ENCODE peak calls at places on chromosomes 2 and 18, in nine cellular contexts. One of them, this sample, is unnamed.

GRCh38 chr2:105244443-105244842 is 2.9 kb downstream of the GPR45 start:
- DNase-seq in heart left ventricle: no peak
- DNase-seq in hepatocyte: no peak
- DNase-seq in gastrocnemius medialis: no peak
- DNase-seq in H7: no peak
- DNase-seq in neuronal stem cell: no peak
- DNase-seq in fibroblast of lung: no peak
- DNase-seq in astrocyte of the spinal cord: no peak
- DNase-seq in foreskin fibroblast: no peak
- DNase-seq in this sample: no peak

GRCh38 chr2:204967199-204967995 is 422.1 kb downstream of the PARD3B start:
- DNase-seq in hepatocyte: no peak
- DNase-seq in astrocyte of the spinal cord: no peak
- DNase-seq in foreskin fibroblast: no peak
- DNase-seq in H7: no peak
- DNase-seq in gastrocnemius medialis: no peak
- DNase-seq in fibroblast of lung: no peak
- DNase-seq in neuronal stem cell: no peak
- DNase-seq in heart left ventricle: no peak
- DNase-seq in this sample: no peak

GRCh38 chr2:158321264-158321663 is 135.3 kb downstream of the CCDC148 start:
- DNase-seq in gastrocnemius medialis: no peak
- DNase-seq in astrocyte of the spinal cord: peak
- DNase-seq in neuronal stem cell: no peak
- DNase-seq in H7: no peak
- DNase-seq in foreskin fibroblast: peak
- DNase-seq in fibroblast of lung: peak
- DNase-seq in heart left ventricle: no peak
- DNase-seq in hepatocyte: no peak
- DNase-seq in this sample: peak

GRCh38 chr18:43312891-43313290 is 35.6 kb upstream of the SYT4 start:
- DNase-seq in gastrocnemius medialis: no peak
- DNase-seq in astrocyte of the spinal cord: peak
- DNase-seq in hepatocyte: no peak
- DNase-seq in neuronal stem cell: no peak
- DNase-seq in fibroblast of lung: no peak
- DNase-seq in H7: no peak
- DNase-seq in foreskin fibroblast: no peak
- DNase-seq in heart left ventricle: no peak
- DNase-seq in this sample: no peak

GRCh38 chr2:26720322-26721166 is 28.0 kb downstream of the KCNK3 start:
- DNase-seq in fibroblast of lung: peak
- DNase-seq in astrocyte of the spinal cord: peak
- DNase-seq in hepatocyte: peak
- DNase-seq in foreskin fibroblast: peak
- DNase-seq in gastrocnemius medialis: peak
- DNase-seq in heart left ventricle: peak
- DNase-seq in neuronal stem cell: no peak
- DNase-seq in H7: peak
- DNase-seq in this sample: peak

GRCh38 chr18:28961669-28962228 is 784.8 kb upstream of the CDH2 start:
- DNase-seq in fibroblast of lung: peak
- DNase-seq in H7: peak
- DNase-seq in astrocyte of the spinal cord: no peak
- DNase-seq in gastrocnemius medialis: no peak
- DNase-seq in neuronal stem cell: peak
- DNase-seq in foreskin fibroblast: no peak
- DNase-seq in hepatocyte: peak
- DNase-seq in heart left ventricle: no peak
- DNase-seq in this sample: no peak

GRCh38 chr2:60958361-60958760 is 59.2 kb upstream of the PEX13 start:
- DNase-seq in astrocyte of the spinal cord: peak
- DNase-seq in fibroblast of lung: no peak
- DNase-seq in gastrocnemius medialis: no peak
- DNase-seq in H7: no peak
- DNase-seq in foreskin fibroblast: peak
- DNase-seq in heart left ventricle: no peak
- DNase-seq in neuronal stem cell: no peak
- DNase-seq in hepatocyte: no peak
- DNase-seq in this sample: no peak

GRCh38 chr2:32798841-32799240 is 147.9 kb upstream of the LTBP1 start:
- DNase-seq in astrocyte of the spinal cord: no peak
- DNase-seq in heart left ventricle: no peak
- DNase-seq in hepatocyte: no peak
- DNase-seq in fibroblast of lung: no peak
- DNase-seq in gastrocnemius medialis: no peak
- DNase-seq in foreskin fibroblast: no peak
- DNase-seq in neuronal stem cell: no peak
- DNase-seq in H7: no peak
- DNase-seq in this sample: no peak

GRCh38 chr2:205058409-205058808 is 513.1 kb downstream of the PARD3B start:
- DNase-seq in H7: no peak
- DNase-seq in fibroblast of lung: peak
- DNase-seq in gastrocnemius medialis: no peak
- DNase-seq in foreskin fibroblast: no peak
- DNase-seq in hepatocyte: no peak
- DNase-seq in astrocyte of the spinal cord: no peak
- DNase-seq in heart left ventricle: no peak
- DNase-seq in neuronal stem cell: no peak
- DNase-seq in this sample: no peak

GRCh38 chr18:55265130-55265675 is 305.9 kb upstream of the CCDC68 start:
- DNase-seq in heart left ventricle: no peak
- DNase-seq in hepatocyte: no peak
- DNase-seq in astrocyte of the spinal cord: no peak
- DNase-seq in H7: no peak
- DNase-seq in foreskin fibroblast: no peak
- DNase-seq in gastrocnemius medialis: no peak
- DNase-seq in fibroblast of lung: no peak
- DNase-seq in neuronal stem cell: no peak
- DNase-seq in this sample: no peak

GRCh38 chr18:13178976-13179375 is 39.6 kb upstream of the LDLRAD4 start:
- DNase-seq in foreskin fibroblast: no peak
- DNase-seq in fibroblast of lung: no peak
- DNase-seq in heart left ventricle: no peak
- DNase-seq in astrocyte of the spinal cord: no peak
- DNase-seq in H7: no peak
- DNase-seq in neuronal stem cell: no peak
- DNase-seq in gastrocnemius medialis: no peak
- DNase-seq in hepatocyte: no peak
- DNase-seq in this sample: no peak

GRCh38 chr18:45110577-45111506 is 430.2 kb downstream of the SETBP1 start:
- DNase-seq in fibroblast of lung: no peak
- DNase-seq in neuronal stem cell: no peak
- DNase-seq in foreskin fibroblast: no peak
- DNase-seq in gastrocnemius medialis: peak
- DNase-seq in hepatocyte: no peak
- DNase-seq in heart left ventricle: peak
- DNase-seq in H7: no peak
- DNase-seq in astrocyte of the spinal cord: no peak
- DNase-seq in this sample: no peak

GRCh38 chr2:97736608-97737330 is 23.4 kb downstream of the ZAP70 start:
- DNase-seq in neuronal stem cell: no peak
- DNase-seq in astrocyte of the spinal cord: no peak
- DNase-seq in heart left ventricle: no peak
- DNase-seq in foreskin fibroblast: no peak
- DNase-seq in hepatocyte: no peak
- DNase-seq in gastrocnemius medialis: no peak
- DNase-seq in fibroblast of lung: no peak
- DNase-seq in H7: peak
- DNase-seq in this sample: no peak

GRCh38 chr2:100416939-100417744 is at the start of gene CHST10:
- DNase-seq in astrocyte of the spinal cord: peak
- DNase-seq in fibroblast of lung: peak
- DNase-seq in H7: peak
- DNase-seq in hepatocyte: peak
- DNase-seq in foreskin fibroblast: peak
- DNase-seq in heart left ventricle: peak
- DNase-seq in neuronal stem cell: peak
- DNase-seq in gastrocnemius medialis: peak
- DNase-seq in this sample: peak
- H3K4me3 ChIP-seq in astrocyte of the spinal cord: peak
- H3K4me3 ChIP-seq in fibroblast of lung: peak
- H3K4me3 ChIP-seq in H7: peak
- H3K4me3 ChIP-seq in hepatocyte: peak
- H3K4me3 ChIP-seq in foreskin fibroblast: peak
- H3K4me3 ChIP-seq in heart left ventricle: peak
- H3K4me3 ChIP-seq in neuronal stem cell: peak
- H3K4me3 ChIP-seq in gastrocnemius medialis: peak
- H3K4me3 ChIP-seq in this sample: peak

DNA sequence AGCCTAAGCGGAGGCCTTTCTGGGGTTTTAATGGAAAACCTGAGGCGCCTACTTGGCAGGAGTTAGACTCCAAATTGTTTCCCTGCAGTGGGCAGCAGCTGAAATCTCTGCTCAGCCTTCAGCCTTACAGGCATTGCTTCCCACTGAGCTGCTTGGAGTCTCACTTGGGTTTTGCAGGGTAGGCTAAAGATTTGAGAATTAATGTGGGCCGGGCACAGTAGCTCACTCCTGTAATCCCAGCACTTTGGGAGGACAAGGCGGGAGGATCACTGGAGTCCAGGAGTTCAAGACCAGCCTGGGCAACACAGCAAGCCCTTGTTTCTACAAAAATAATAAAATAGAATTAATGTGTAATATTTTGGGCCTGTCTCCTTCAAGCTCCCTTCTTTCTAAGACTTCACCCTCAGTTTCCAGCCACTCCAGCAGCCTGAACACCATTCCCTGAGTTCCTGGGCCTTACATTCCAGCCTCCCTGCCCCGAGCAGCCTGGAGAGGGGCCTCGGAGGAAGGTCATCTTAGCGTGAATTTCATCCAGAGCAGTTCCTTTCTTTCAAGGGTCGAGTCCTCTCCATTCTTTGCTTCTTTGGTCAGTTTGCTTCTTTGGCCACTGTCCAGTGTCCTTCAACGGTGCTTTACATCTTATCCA is 9.1 kb upstream of the RAB17 start:
- DNase-seq in fibroblast of lung: no peak
- DNase-seq in H7: no peak
- DNase-seq in heart left ventricle: no peak
- DNase-seq in gastrocnemius medialis: no peak
- DNase-seq in neuronal stem cell: no peak
- DNase-seq in astrocyte of the spinal cord: no peak
- DNase-seq in hepatocyte: no peak
- DNase-seq in foreskin fibroblast: no peak
- DNase-seq in this sample: no peak
- H3K4me3 ChIP-seq in fibroblast of lung: peak
- H3K4me3 ChIP-seq in H7: no peak
- H3K4me3 ChIP-seq in heart left ventricle: peak
- H3K4me3 ChIP-seq in gastrocnemius medialis: peak
- H3K4me3 ChIP-seq in neuronal stem cell: no peak
- H3K4me3 ChIP-seq in astrocyte of the spinal cord: no peak
- H3K4me3 ChIP-seq in hepatocyte: no peak
- H3K4me3 ChIP-seq in foreskin fibroblast: peak
- H3K4me3 ChIP-seq in this sample: no peak

DNA sequence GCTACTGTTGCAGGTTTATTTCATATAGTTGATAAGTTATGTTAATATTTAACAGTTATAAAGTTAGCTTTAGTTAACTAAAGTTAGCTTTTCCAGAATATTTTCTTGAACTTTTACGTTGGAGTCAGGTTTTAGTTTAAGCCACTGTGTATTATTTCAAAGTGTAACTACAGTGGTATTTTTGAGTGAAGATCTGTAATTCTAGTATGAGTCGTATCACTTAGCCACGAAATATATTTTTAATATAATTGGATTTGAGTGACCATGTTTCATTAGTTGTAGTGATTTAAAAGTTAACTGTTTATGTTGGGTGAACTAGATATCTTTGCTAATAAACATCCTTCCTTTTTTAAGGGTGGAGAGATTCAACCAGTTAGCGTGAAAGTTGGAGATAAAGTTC is 2.5 kb downstream of the HSPE1 start:
- DNase-seq in gastrocnemius medialis: no peak
- DNase-seq in foreskin fibroblast: no peak
- DNase-seq in heart left ventricle: no peak
- DNase-seq in hepatocyte: no peak
- DNase-seq in astrocyte of the spinal cord: no peak
- DNase-seq in H7: no peak
- DNase-seq in neuronal stem cell: no peak
- DNase-seq in fibroblast of lung: no peak
- DNase-seq in this sample: no peak
- H3K4me3 ChIP-seq in gastrocnemius medialis: no peak
- H3K4me3 ChIP-seq in foreskin fibroblast: no peak
- H3K4me3 ChIP-seq in heart left ventricle: no peak
- H3K4me3 ChIP-seq in hepatocyte: no peak
- H3K4me3 ChIP-seq in astrocyte of the spinal cord: no peak
- H3K4me3 ChIP-seq in H7: no peak
- H3K4me3 ChIP-seq in neuronal stem cell: no peak
- H3K4me3 ChIP-seq in fibroblast of lung: peak
- H3K4me3 ChIP-seq in this sample: peak

GRCh38 chr2:71064754-71065621 is 3.5 kb upstream of the NAGK start:
- DNase-seq in neuronal stem cell: no peak
- DNase-seq in gastrocnemius medialis: no peak
- DNase-seq in hepatocyte: no peak
- DNase-seq in H7: no peak
- DNase-seq in foreskin fibroblast: no peak
- DNase-seq in fibroblast of lung: peak
- DNase-seq in heart left ventricle: no peak
- DNase-seq in astrocyte of the spinal cord: no peak
- DNase-seq in this sample: no peak

GRCh38 chr2:71060871-71061270 is 7.6 kb upstream of the NAGK start:
- DNase-seq in H7: no peak
- DNase-seq in hepatocyte: no peak
- DNase-seq in neuronal stem cell: no peak
- DNase-seq in fibroblast of lung: no peak
- DNase-seq in foreskin fibroblast: no peak
- DNase-seq in heart left ventricle: no peak
- DNase-seq in astrocyte of the spinal cord: no peak
- DNase-seq in gastrocnemius medialis: no peak
- DNase-seq in this sample: no peak

GRCh38 chr2:71063216-71063615 is 5.2 kb upstream of the NAGK start:
- DNase-seq in neuronal stem cell: no peak
- DNase-seq in astrocyte of the spinal cord: no peak
- DNase-seq in hepatocyte: no peak
- DNase-seq in H7: no peak
- DNase-seq in foreskin fibroblast: no peak
- DNase-seq in gastrocnemius medialis: no peak
- DNase-seq in fibroblast of lung: no peak
- DNase-seq in heart left ventricle: no peak
- DNase-seq in this sample: no peak

GRCh38 chr2:71066856-71067255 is 1.6 kb upstream of the NAGK start:
- DNase-seq in heart left ventricle: no peak
- DNase-seq in neuronal stem cell: no peak
- DNase-seq in foreskin fibroblast: no peak
- DNase-seq in fibroblast of lung: no peak
- DNase-seq in gastrocnemius medialis: no peak
- DNase-seq in H7: no peak
- DNase-seq in astrocyte of the spinal cord: no peak
- DNase-seq in hepatocyte: no peak
- DNase-seq in this sample: no peak

DNA sequence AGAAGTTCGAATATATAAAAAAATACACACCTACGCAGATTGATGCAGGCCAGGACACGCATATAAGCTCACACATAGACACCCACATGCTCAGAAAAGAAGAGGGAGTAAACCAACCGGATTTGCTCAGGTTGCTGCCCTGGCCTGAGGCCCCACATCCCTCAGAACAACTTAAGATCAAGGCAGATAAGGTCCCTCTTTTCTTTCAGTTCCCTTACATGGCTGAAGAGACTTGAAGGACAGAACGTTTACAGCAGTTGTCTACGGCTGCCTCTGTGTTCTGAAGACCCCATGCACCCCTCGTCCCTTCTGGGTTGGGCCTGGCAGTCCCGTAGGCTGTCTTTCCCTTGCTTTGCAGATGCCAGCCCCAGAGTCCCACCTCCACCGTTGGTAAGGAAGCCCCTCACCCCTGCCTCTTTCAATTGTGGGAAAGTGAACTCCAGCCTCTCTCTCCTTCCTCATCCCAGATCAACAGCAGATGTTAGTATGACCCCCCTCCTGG is 4.3 kb upstream of the NAGK start:
- DNase-seq in fibroblast of lung: no peak
- DNase-seq in heart left ventricle: no peak
- DNase-seq in hepatocyte: no peak
- DNase-seq in foreskin fibroblast: no peak
- DNase-seq in astrocyte of the spinal cord: no peak
- DNase-seq in H7: no peak
- DNase-seq in neuronal stem cell: no peak
- DNase-seq in gastrocnemius medialis: no peak
- DNase-seq in this sample: no peak
- H3K4me3 ChIP-seq in fibroblast of lung: no peak
- H3K4me3 ChIP-seq in heart left ventricle: no peak
- H3K4me3 ChIP-seq in hepatocyte: no peak
- H3K4me3 ChIP-seq in foreskin fibroblast: no peak
- H3K4me3 ChIP-seq in astrocyte of the spinal cord: no peak
- H3K4me3 ChIP-seq in H7: no peak
- H3K4me3 ChIP-seq in neuronal stem cell: no peak
- H3K4me3 ChIP-seq in gastrocnemius medialis: no peak
- H3K4me3 ChIP-seq in this sample: no peak